ENCODE peak calls at places on chromosome 1, in five cellular contexts. V is activated naive CD8-positive, alpha-beta T cell treated with anti-CD3 and anti-CD28 coated beads, Interleukin-2, amount 50 U/mL, for 16 hours; J is HT1080; Y is AML-193; B is psoas muscle. E is an unnamed sample.

GRCh38 chr1:221363074-221363473 is 378.8 kb downstream of the DUSP10 start:
- DNase-seq in V (no peak), J (no peak), Y (no peak), B (no peak), E (no peak)

GRCh38 chr1:226678701-226679100 is 60.4 kb downstream of the ITPKB start:
- DNase-seq in V (no peak), J (no peak), Y (no peak), B (no peak), E (peak)

GRCh38 chr1:108047085-108047484 is 82.1 kb upstream of the VAV3 start:
- DNase-seq in V (no peak), J (no peak), Y (no peak), B (no peak), E (no peak)

GRCh38 chr1:23367451-23367790 is 2.2 kb downstream of the ZNF436 start:
- DNase-seq in V (no peak), J (no peak), Y (no peak), B (no peak), E (no peak)

GRCh38 chr1:103529746-103530145 is 4.2 kb downstream of the RNPC3 start:
- DNase-seq in V (no peak), J (peak), Y (no peak), B (peak), E (peak)

GRCh38 chr1:71625004-71625403 is 544.2 kb upstream of the ZRANB2 start:
- DNase-seq in V (no peak), J (no peak), Y (no peak), B (no peak), E (no peak)

GRCh38 chr1:70627910-70628309 is 216.8 kb downstream of the CTH start:
- DNase-seq in V (no peak), J (peak), Y (no peak), B (no peak), E (no peak)

GRCh38 chr1:202765726-202766125 is 42.5 kb downstream of the KDM5B start:
- DNase-seq in V (no peak), J (no peak), Y (no peak), B (no peak), E (no peak)

GRCh38 chr1:15116966-15117365 is 36.6 kb upstream of the TMEM51 start:
- DNase-seq in V (no peak), J (no peak), Y (no peak), B (no peak), E (no peak)

GRCh38 chr1:1111516-1112236 is 4.2 kb downstream of the C1orf159 start:
- DNase-seq in V (no peak), J (no peak), Y (no peak), B (no peak), E (no peak)

GRCh38 chr1:43056460-43056859 is 97.8 kb upstream of the SLC2A1 start:
- DNase-seq in V (no peak), J (no peak), Y (no peak), B (no peak), E (no peak)

GRCh38 chr1:111619635-111620411 is at the start of gene RAP1A:
- DNase-seq in V (peak), J (peak), Y (peak), B (peak), E (peak)

GRCh38 chr1:47991698-47992097 is 5.5 kb downstream of the TRABD2B start:
- DNase-seq in V (no peak), J (no peak), Y (no peak), B (no peak), E (no peak)

GRCh38 chr1:192927496-192927895 is 118.7 kb downstream of the RGS2 start:
- DNase-seq in V (no peak), J (no peak), Y (no peak), B (no peak), E (no peak)

GRCh38 chr1:101170506-101171050 is 66.2 kb upstream of the S1PR1 start:
- DNase-seq in V (no peak), J (no peak), Y (no peak), B (no peak), E (no peak)

GRCh38 chr1:20988030-20988825 is 188.5 kb downstream of the EIF4G3 start:
- DNase-seq in V (no peak), J (no peak), Y (no peak), B (no peak), E (no peak)

GRCh38 chr1:145891143-145891542 is 5.5 kb upstream of the ANKRD35 start:
- DNase-seq in V (no peak), J (peak), Y (no peak), B (no peak), E (no peak)

GRCh38 chr1:26064591-26064990 is 2.8 kb downstream of the TRIM63 start:
- DNase-seq in V (no peak), J (no peak), Y (no peak), B (peak), E (no peak)

GRCh38 chr1:180173952-180174351 is 19.3 kb downstream of the QSOX1 start:
- DNase-seq in V (no peak), J (no peak), Y (no peak), B (peak), E (no peak)

GRCh38 chr1:172254521-172255222 is 165.8 kb upstream of the C1orf105 start:
- DNase-seq in V (no peak), J (peak), Y (no peak), B (no peak), E (no peak)

GRCh38 chr1:60589916-60590315 is 492.4 kb upstream of the NFIA start:
- DNase-seq in V (no peak), J (no peak), Y (no peak), B (no peak), E (no peak)

GRCh38 chr1:4131734-4132133 is 231.7 kb upstream of the C1orf174 start:
- DNase-seq in V (no peak), J (no peak), Y (no peak), B (no peak), E (no peak)

GRCh38 chr1:20666804-20667203 is 5.6 kb upstream of the DDOST start:
- DNase-seq in V (no peak), J (peak), Y (no peak), B (no peak), E (peak)

GRCh38 chr1:203507227-203507626 is 13.3 kb downstream of the OPTC start:
- DNase-seq in V (no peak), J (no peak), Y (no peak), B (no peak), E (peak)

GRCh38 chr1:243493156-243494129 is 237.6 kb downstream of the SDCCAG8 start:
- DNase-seq in V (no peak), J (no peak), Y (no peak), B (peak), E (no peak)

GRCh38 chr1:35555601-35556477 is 1.4 kb downstream of the KIAA0319L start:
- DNase-seq in V (no peak), J (peak), Y (no peak), B (no peak), E (no peak)

E was measured in activated CD4-positive, alpha-beta memory T cell treated with anti-CD3 and anti-CD28 coated beads for 36 hours.